ENCODE peak calls at places on chromosome 22, in seven cellular contexts. One of them, this sample, is unnamed.

GRCh38 chr22:17143826-17144225 is 15.3 kb downstream of the HDHD5 start:
- DNase-seq in D341Med: peak
- DNase-seq in SHP77 treated with DMSO at 0.1 percent for 48 hours: no peak
- DNase-seq in activated naive CD4-positive, alpha-beta T cell: no peak
- DNase-seq in NAMALWA: no peak
- DNase-seq in ELF-1: no peak
- DNase-seq in NCI-H1092 treated with DMSO at 0.1 percent for 48 hours: no peak
- DNase-seq in this sample: no peak

GRCh38 chr22:24435861-24436351 is 8.5 kb downstream of the ADORA2A start:
- DNase-seq in D341Med: no peak
- DNase-seq in SHP77 treated with DMSO at 0.1 percent for 48 hours: no peak
- DNase-seq in activated naive CD4-positive, alpha-beta T cell: no peak
- DNase-seq in NAMALWA: peak
- DNase-seq in ELF-1: no peak
- DNase-seq in NCI-H1092 treated with DMSO at 0.1 percent for 48 hours: no peak
- DNase-seq in this sample: no peak

GRCh38 chr22:41517172-41518047 is 26.9 kb downstream of the POLR3H start:
- DNase-seq in D341Med: peak
- DNase-seq in SHP77 treated with DMSO at 0.1 percent for 48 hours: peak
- DNase-seq in activated naive CD4-positive, alpha-beta T cell: no peak
- DNase-seq in NAMALWA: no peak
- DNase-seq in ELF-1: peak
- DNase-seq in NCI-H1092 treated with DMSO at 0.1 percent for 48 hours: peak
- DNase-seq in this sample: no peak

GRCh38 chr22:19522190-19522880 is 1.9 kb downstream of the CLDN5 start:
- DNase-seq in D341Med: peak
- DNase-seq in SHP77 treated with DMSO at 0.1 percent for 48 hours: peak
- DNase-seq in activated naive CD4-positive, alpha-beta T cell: no peak
- DNase-seq in NAMALWA: peak
- DNase-seq in ELF-1: no peak
- DNase-seq in NCI-H1092 treated with DMSO at 0.1 percent for 48 hours: peak
- DNase-seq in this sample: no peak

GRCh38 chr22:30265851-30266444 is 703 bp downstream of the OSM start:
- DNase-seq in D341Med: no peak
- DNase-seq in SHP77 treated with DMSO at 0.1 percent for 48 hours: no peak
- DNase-seq in activated naive CD4-positive, alpha-beta T cell: peak
- DNase-seq in NAMALWA: peak
- DNase-seq in ELF-1: peak
- DNase-seq in NCI-H1092 treated with DMSO at 0.1 percent for 48 hours: no peak
- DNase-seq in this sample: no peak

GRCh38 chr22:40593460-40594273 is 42.9 kb downstream of the MRTFA start:
- DNase-seq in D341Med: no peak
- DNase-seq in SHP77 treated with DMSO at 0.1 percent for 48 hours: no peak
- DNase-seq in activated naive CD4-positive, alpha-beta T cell: no peak
- DNase-seq in NAMALWA: peak
- DNase-seq in ELF-1: no peak
- DNase-seq in NCI-H1092 treated with DMSO at 0.1 percent for 48 hours: no peak
- DNase-seq in this sample: no peak

GRCh38 chr22:50702821-50703725 is 30.4 kb downstream of the SHANK3 start:
- DNase-seq in D341Med: no peak
- DNase-seq in SHP77 treated with DMSO at 0.1 percent for 48 hours: no peak
- DNase-seq in activated naive CD4-positive, alpha-beta T cell: no peak
- DNase-seq in NAMALWA: no peak
- DNase-seq in ELF-1: no peak
- DNase-seq in NCI-H1092 treated with DMSO at 0.1 percent for 48 hours: no peak
- DNase-seq in this sample: no peak

GRCh38 chr22:25878933-25879332 is 136.9 kb downstream of the MYO18B start:
- DNase-seq in D341Med: no peak
- DNase-seq in SHP77 treated with DMSO at 0.1 percent for 48 hours: peak
- DNase-seq in activated naive CD4-positive, alpha-beta T cell: no peak
- DNase-seq in NAMALWA: peak
- DNase-seq in ELF-1: no peak
- DNase-seq in NCI-H1092 treated with DMSO at 0.1 percent for 48 hours: peak
- DNase-seq in this sample: no peak

GRCh38 chr22:37080838-37081237 is 28.7 kb downstream of the TMPRSS6 start:
- DNase-seq in D341Med: no peak
- DNase-seq in SHP77 treated with DMSO at 0.1 percent for 48 hours: no peak
- DNase-seq in activated naive CD4-positive, alpha-beta T cell: no peak
- DNase-seq in NAMALWA: peak
- DNase-seq in ELF-1: no peak
- DNase-seq in NCI-H1092 treated with DMSO at 0.1 percent for 48 hours: no peak
- DNase-seq in this sample: no peak

GRCh38 chr22:46057762-46058420 is 80.9 kb upstream of the WNT7B start:
- DNase-seq in D341Med: no peak
- DNase-seq in SHP77 treated with DMSO at 0.1 percent for 48 hours: peak
- DNase-seq in activated naive CD4-positive, alpha-beta T cell: no peak
- DNase-seq in NAMALWA: peak
- DNase-seq in ELF-1: no peak
- DNase-seq in NCI-H1092 treated with DMSO at 0.1 percent for 48 hours: no peak
- DNase-seq in this sample: no peak